ENCODE peak calls at places on chromosome 18, in seven cellular contexts. R is lower lobe of right lung; O is psoas muscle; I is lung; J is effector memory CD4-positive, alpha-beta T cell; P is small intestine; S is neural progenitor cell. E is an unnamed sample.

GRCh38 chr18:56872140-56872539 is 221.0 kb downstream of the WDR7 start:
- DNase-seq in R (no peak), O (no peak), I (no peak), J (no peak), P (no peak), S (no peak), E (no peak)

GRCh38 chr18:5894613-5895299 is 566 bp downstream of the TMEM200C start:
- DNase-seq in R (no peak), O (peak; percentile 48), I (no peak), J (no peak), P (no peak), S (peak; percentile 62), E (no peak)

GRCh38 chr18:34991561-34991960 is 49.7 kb upstream of the MAPRE2 start:
- DNase-seq in R (no peak), O (no peak), I (no peak), J (no peak), P (no peak), S (no peak), E (no peak)

GRCh38 chr18:6629635-6630140 is 99.8 kb upstream of the ARHGAP28 start:
- DNase-seq in R (no peak), O (no peak), I (no peak), J (no peak), P (no peak), S (no peak), E (no peak)

GRCh38 chr18:49072524-49072934 is 121.8 kb upstream of the SMAD7 start:
- DNase-seq in R (no peak), O (no peak), I (no peak), J (no peak), P (peak; percentile 94), S (no peak), E (no peak)

GRCh38 chr18:56377161-56377560 is 261.2 kb downstream of the TXNL1 start:
- DNase-seq in R (no peak), O (no peak), I (no peak), J (no peak), P (no peak), S (no peak), E (no peak)

GRCh38 chr18:28248653-28249052 is 71.7 kb upstream of the CDH2 start:
- DNase-seq in R (no peak), O (no peak), I (no peak), J (no peak), P (no peak), S (no peak), E (no peak)

GRCh38 chr18:27202771-27203170 is 17.7 kb upstream of the CHST9 start:
- DNase-seq in R (no peak), O (no peak), I (no peak), J (no peak), P (no peak), S (no peak), E (no peak)

GRCh38 chr18:29912351-29912750 is 1130.2 kb downstream of the DSC3 start:
- DNase-seq in R (no peak), O (no peak), I (no peak), J (no peak), P (no peak), S (no peak), E (no peak)

GRCh38 chr18:9563326-9563725 is 51.0 kb downstream of the PPP4R1 start:
- DNase-seq in R (no peak), O (no peak), I (no peak), J (no peak), P (no peak), S (no peak), E (no peak)

GRCh38 chr18:39419315-39419714 is 1853.7 kb upstream of the CELF4 start:
- DNase-seq in R (no peak), O (no peak), I (no peak), J (no peak), P (no peak), S (no peak), E (no peak)

GRCh38 chr18:9019135-9019534 is 83.4 kb upstream of the NDUFV2 start:
- DNase-seq in R (no peak), O (no peak), I (no peak), J (no peak), P (no peak), S (no peak), E (no peak)

GRCh38 chr18:76410660-76411417 is 84.2 kb downstream of the ZNF516 start:
- DNase-seq in R (no peak), O (no peak), I (no peak), J (no peak), P (no peak), S (no peak), E (peak; percentile 49)

GRCh38 chr18:63067939-63068338 is 251.6 kb downstream of the BCL2 start:
- DNase-seq in R (no peak), O (no peak), I (no peak), J (no peak), P (no peak), S (no peak), E (no peak)

GRCh38 chr18:64244571-64244970 is 95.7 kb upstream of the LINC00305 start:
- DNase-seq in R (no peak), O (no peak), I (no peak), J (no peak), P (no peak), S (peak; percentile 12), E (peak; percentile 42)

GRCh38 chr18:75211002-75211621 is 515 bp downstream of the TSHZ1 start:
- DNase-seq in R (peak; percentile 51), O (peak; percentile 61), I (no peak), J (no peak), P (no peak), S (peak; percentile 59), E (no peak)

GRCh38 chr18:50507120-50507590 is 52.7 kb upstream of the MAPK4 start:
- DNase-seq in R (no peak), O (peak; percentile 63), I (no peak), J (no peak), P (peak; percentile 12), S (peak; percentile 87), E (peak; percentile 26)

GRCh38 chr18:3985664-3986063 is 469.4 kb downstream of the DLGAP1 start:
- DNase-seq in R (no peak), O (no peak), I (no peak), J (no peak), P (no peak), S (no peak), E (no peak)

GRCh38 chr18:74234326-74235171 is 57.2 kb downstream of the CYB5A start:
- DNase-seq in R (no peak), O (no peak), I (peak; percentile 54), J (no peak), P (peak; percentile 99), S (no peak), E (peak; percentile 26)

GRCh38 chr18:49031511-49032188 is 80.9 kb upstream of the SMAD7 start:
- DNase-seq in R (no peak), O (peak; percentile 55), I (no peak), J (no peak), P (no peak), S (no peak), E (no peak)

GRCh38 chr18:21191596-21192307 is 50.3 kb upstream of the GREB1L start:
- DNase-seq in R (peak; percentile 61), O (peak; percentile 59), I (peak; percentile 39), J (no peak), P (peak; percentile 48), S (peak; percentile 75), E (peak; percentile 71)

GRCh38 chr18:49630246-49630699 is 68.4 kb downstream of the LIPG start:
- DNase-seq in R (no peak), O (no peak), I (no peak), J (no peak), P (peak; percentile 90), S (no peak), E (peak; percentile 47)

GRCh38 chr18:2924920-2925319 is 78.1 kb downstream of the EMILIN2 start:
- DNase-seq in R (no peak), O (no peak), I (no peak), J (no peak), P (no peak), S (no peak), E (no peak)

GRCh38 chr18:76275913-76276312 is 219.1 kb downstream of the ZNF516 start:
- DNase-seq in R (no peak), O (no peak), I (no peak), J (no peak), P (no peak), S (no peak), E (no peak)

GRCh38 chr18:26089247-26090129 is 925 bp downstream of the SS18 start:
- DNase-seq in R (no peak), O (no peak), I (no peak), J (no peak), P (peak; percentile 25), S (peak; percentile 52), E (peak; percentile 45)

GRCh38 chr18:75341897-75342296 is 85.6 kb downstream of the SMIM21 start:
- DNase-seq in R (no peak), O (no peak), I (no peak), J (no peak), P (no peak), S (no peak), E (no peak)

GRCh38 chr18:44546954-44547353 is 133.7 kb upstream of the SETBP1 start:
- DNase-seq in R (no peak), O (no peak), I (no peak), J (no peak), P (peak; percentile 8), S (no peak), E (no peak)

DNA sequence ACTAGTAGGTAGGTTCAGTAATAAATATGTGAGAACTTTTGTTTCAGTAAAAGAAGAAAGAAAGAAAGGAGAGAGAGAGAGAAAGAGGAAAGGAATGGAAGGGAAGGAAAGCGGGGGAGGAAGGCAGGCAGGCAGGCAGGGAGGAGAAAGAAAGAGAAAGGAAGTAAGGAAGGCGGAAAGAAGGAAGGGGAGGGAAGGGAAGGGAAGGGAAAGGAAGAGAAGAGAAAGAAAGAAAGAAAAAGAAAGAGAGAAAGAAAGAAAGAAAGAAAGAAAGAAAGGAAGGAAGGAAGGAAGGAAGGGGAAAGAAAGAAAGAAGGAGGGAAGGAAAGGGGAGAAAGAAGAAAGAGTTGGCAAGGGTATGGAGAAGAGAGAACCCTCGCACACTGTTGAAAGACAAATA is 67.6 kb downstream of the CD226 start:
- DNase-seq in R (no peak), O (no peak), I (no peak), J (no peak), P (no peak), S (no peak), E (no peak)
- H3K27ac ChIP-seq in R (no peak overlapping the region), O (no peak overlapping the region), I (no peak overlapping the region), J (no peak overlapping the region), P (no peak overlapping the region), S (no peak overlapping the region), E (no peak overlapping the region)

DNA sequence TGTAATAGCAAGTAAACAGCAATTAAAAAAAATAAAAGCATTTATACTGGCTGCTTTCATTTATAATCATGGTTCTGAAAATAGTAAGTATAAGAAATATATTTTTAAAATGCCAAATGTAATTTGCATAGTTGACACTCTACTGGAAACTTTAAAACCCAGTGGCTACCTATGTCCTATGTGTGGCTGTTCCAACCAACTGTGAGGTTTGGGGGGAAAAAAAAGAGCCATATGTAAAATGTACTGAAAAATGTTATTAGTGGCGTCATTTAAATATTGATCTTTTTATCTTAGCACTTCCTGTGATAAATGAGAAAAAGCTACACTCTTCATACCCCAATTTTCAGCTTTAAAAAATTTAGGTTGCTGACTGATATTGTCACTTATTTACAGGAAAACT is 270.7 kb downstream of the TCF4 start:
- DNase-seq in R (no peak), O (no peak), I (no peak), J (no peak), P (no peak), S (no peak), E (no peak)
- H3K27ac ChIP-seq in R (peak overlapping the region; percentile 90), O (peak overlapping the region; percentile 89), I (peak overlapping the region; percentile 49), J (no peak overlapping the region), P (no peak overlapping the region), S (no peak overlapping the region), E (no peak overlapping the region)

GRCh38 chr18:23341383-23341782 is 111.7 kb upstream of the RIOK3 start:
- DNase-seq in R (no peak), O (no peak), I (no peak), J (no peak), P (no peak), S (no peak), E (no peak)
- H3K27ac ChIP-seq in R (no peak overlapping the region), O (no peak overlapping the region), I (no peak overlapping the region), J (no peak overlapping the region), P (no peak overlapping the region), S (no peak overlapping the region), E (no peak overlapping the region)

GRCh38 chr18:52572036-52572750 is 232.2 kb downstream of the DCC start:
- DNase-seq in R (no peak), O (no peak), I (no peak), J (no peak), P (no peak), S (no peak), E (no peak)
- H3K27ac ChIP-seq in R (no peak overlapping the region), O (no peak overlapping the region), I (no peak overlapping the region), J (no peak overlapping the region), P (no peak overlapping the region), S (no peak overlapping the region), E (no peak overlapping the region)

E was measured in HL-60.